ENCODE peak calls at places on chromosome 1, in seven cellular contexts. H is HL-60, R is prostate gland, Y is K562, O is stomach, A is Panc1, G is suprapubic skin. C is an unnamed sample.

GRCh38 chr1:30929944-30930525 is 21.5 kb upstream of the SDC3 start:
- DNase-seq in H (no peak), R (no peak), Y (no peak), O (no peak), A (no peak), G (no peak), C (no peak)

GRCh38 chr1:159170639-159171038 is 776 bp upstream of the CADM3 start:
- DNase-seq in H (no peak), R (no peak), Y (no peak), O (no peak), A (no peak), G (no peak), C (no peak)

GRCh38 chr1:9755441-9755995 is 68.2 kb downstream of the CLSTN1 start:
- DNase-seq in H (no peak), R (no peak), Y (no peak), O (no peak), A (no peak), G (no peak), C (no peak)

GRCh38 chr1:21628798-21629393 is 40.3 kb downstream of the RAP1GAP start:
- DNase-seq in H (no peak), R (no peak), Y (no peak), O (no peak), A (no peak), G (no peak), C (no peak)

GRCh38 chr1:246888522-246888921 is 43.2 kb downstream of the AHCTF1 start:
- DNase-seq in H (no peak), R (no peak), Y (no peak), O (no peak), A (no peak), G (no peak), C (no peak)

GRCh38 chr1:42927274-42927841 is 31.3 kb downstream of the SLC2A1 start:
- DNase-seq in H (no peak), R (no peak), Y (no peak), O (no peak), A (no peak), G (no peak), C (no peak)

GRCh38 chr1:168234846-168235547 is 9.2 kb downstream of the SFT2D2 start:
- DNase-seq in H (no peak), R (no peak), Y (peak; percentile 67), O (no peak), A (peak; percentile 24), G (no peak), C (no peak)

GRCh38 chr1:72869873-72870272 is 587.5 kb upstream of the NEGR1 start:
- DNase-seq in H (no peak), R (no peak), Y (no peak), O (no peak), A (no peak), G (no peak), C (no peak)

GRCh38 chr1:10432910-10433785 is 2.9 kb downstream of the CENPS start:
- DNase-seq in H (no peak), R (no peak), Y (no peak), O (no peak), A (no peak), G (no peak), C (no peak)

GRCh38 chr1:203056516-203056915 is 29.3 kb downstream of the MYOG start:
- DNase-seq in H (no peak), R (no peak), Y (peak; percentile 38), O (no peak), A (no peak), G (no peak), C (no peak)

GRCh38 chr1:172383541-172383940 is 36.9 kb upstream of the C1orf105 start:
- DNase-seq in H (no peak), R (no peak), Y (no peak), O (no peak), A (no peak), G (no peak), C (no peak)

GRCh38 chr1:234956821-234957329 is 171.8 kb downstream of the TOMM20 start:
- DNase-seq in H (no peak), R (no peak), Y (peak; percentile 76), O (no peak), A (no peak), G (peak; percentile 57), C (no peak)

GRCh38 chr1:100400332-100400933 is 48.1 kb downstream of the CDC14A start:
- DNase-seq in H (peak; percentile 13), R (peak; percentile 30), Y (no peak), O (peak; percentile 46), A (no peak), G (no peak), C (no peak)

GRCh38 chr1:211732276-211732571 is 56.8 kb upstream of the NEK2 start:
- DNase-seq in H (no peak), R (no peak), Y (no peak), O (no peak), A (no peak), G (no peak), C (no peak)

GRCh38 chr1:12069616-12070244 is 6.6 kb downstream of the TNFRSF8 start:
- DNase-seq in H (no peak), R (no peak), Y (no peak), O (no peak), A (no peak), G (no peak), C (no peak)

GRCh38 chr1:100188617-100189016 is 10.6 kb upstream of the LRRC39 start:
- DNase-seq in H (no peak), R (no peak), Y (no peak), O (no peak), A (no peak), G (no peak), C (no peak)

GRCh38 chr1:153506831-153507413 is 28.9 kb downstream of the S100A6 start:
- DNase-seq in H (no peak), R (no peak), Y (no peak), O (peak; percentile 52), A (no peak), G (peak; percentile 88), C (peak; percentile 77)

GRCh38 chr1:169809370-169810095 is 14.8 kb upstream of the METTL18 start:
- DNase-seq in H (no peak), R (peak; percentile 42), Y (peak; percentile 40), O (no peak), A (no peak), G (no peak), C (no peak)

GRCh38 chr1:109649380-109649987 is 6.4 kb upstream of the GSTM4 start:
- DNase-seq in H (no peak), R (no peak), Y (peak; percentile 47), O (no peak), A (no peak), G (no peak), C (no peak)

GRCh38 chr1:214574598-214575411 is 23.4 kb upstream of the PTPN14 start:
- DNase-seq in H (no peak), R (no peak), Y (no peak), O (no peak), A (no peak), G (no peak), C (no peak)

GRCh38 chr1:206496131-206496793 is 11.1 kb upstream of the RASSF5 start:
- DNase-seq in H (no peak), R (no peak), Y (no peak), O (peak; percentile 71), A (no peak), G (no peak), C (no peak)

GRCh38 chr1:54230507-54231339 is 30.8 kb downstream of the MRPL37 start:
- DNase-seq in H (no peak), R (no peak), Y (no peak), O (no peak), A (no peak), G (no peak), C (no peak)

GRCh38 chr1:16719571-16720402 is 20.5 kb upstream of the RNU1-4 start:
- DNase-seq in H (no peak), R (no peak), Y (peak; percentile 10), O (peak; percentile 25), A (no peak), G (peak; percentile 85), C (peak; percentile 55)

GRCh38 chr1:202023033-202023433 is 12.6 kb downstream of the ELF3 start:
- DNase-seq in H (no peak), R (peak; percentile 72), Y (no peak), O (peak; percentile 94), A (peak; percentile 45), G (no peak), C (peak; percentile 91)

GRCh38 chr1:33254536-33254935 is 1.8 kb upstream of the ZNF362 start:
- DNase-seq in H (no peak), R (no peak), Y (no peak), O (no peak), A (no peak), G (no peak), C (no peak)

GRCh38 chr1:33257388-33257758 is 1.1 kb downstream of the ZNF362 start:
- DNase-seq in H (no peak), R (no peak), Y (no peak), O (no peak), A (no peak), G (no peak), C (no peak)

GRCh38 chr1:33256335-33256700 is at the start of gene ZNF362:
- DNase-seq in H (peak; percentile 38), R (peak; percentile 21), Y (peak; percentile 61), O (peak; percentile 71), A (no peak), G (no peak), C (peak; percentile 66)

GRCh38 chr1:33256701-33257387 is 552 bp downstream of the ZNF362 start:
- DNase-seq in H (peak; percentile 33), R (peak; percentile 74), Y (peak; percentile 62), O (peak; percentile 78), A (peak; percentile 36), G (no peak), C (peak; percentile 38)

GRCh38 chr1:33255347-33256311 is 663 bp upstream of the ZNF362 start:
- DNase-seq in H (no peak), R (peak; percentile 89), Y (no peak), O (peak; percentile 80), A (no peak), G (peak; percentile 91), C (peak; percentile 88)
- TF ChIP-seq POLR2AphosphoS5 in H (no peak), R (peak; percentile 84), Y (no peak), O (no peak), A (peak; percentile 42), G (no peak), C (peak; percentile 74)

DNA sequence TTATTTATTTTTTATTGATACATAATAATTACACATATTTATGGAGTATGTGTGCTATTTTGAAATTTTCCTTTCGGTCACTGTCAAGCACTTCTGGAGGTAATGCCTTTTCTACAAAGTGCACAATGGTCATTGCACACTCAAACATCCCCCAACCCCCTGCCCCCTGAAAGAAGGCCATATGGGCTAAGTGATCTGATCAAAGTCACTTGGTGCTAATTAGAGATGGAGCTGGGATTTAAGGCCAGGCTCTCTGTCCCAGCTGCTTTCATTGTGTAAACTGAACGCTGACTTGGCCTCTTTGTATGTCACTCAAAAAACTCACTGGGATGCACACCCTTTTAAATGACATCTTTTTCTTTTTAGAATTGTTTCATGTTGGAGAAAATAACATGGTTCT is 149.1 kb downstream of the ST6GALNAC5 start:
- DNase-seq in H (no peak), R (no peak), Y (no peak), O (no peak), A (no peak), G (no peak), C (no peak)
- H3K4me3 ChIP-seq in H (no peak overlapping the region), R (no peak overlapping the region), Y (no peak overlapping the region), O (no peak overlapping the region), A (no peak overlapping the region), G (no peak overlapping the region), C (no peak overlapping the region)

GRCh38 chr1:60133848-60134247 is 60.3 kb upstream of the C1orf87 start:
- DNase-seq in H (no peak), R (no peak), Y (no peak), O (no peak), A (no peak), G (no peak), C (no peak)
- H3K27ac ChIP-seq in H (no peak overlapping the region), R (no peak overlapping the region), Y (no peak overlapping the region), O (no peak overlapping the region), A (no peak overlapping the region), G (peak overlapping the region; percentile 5), C (no peak overlapping the region)

GRCh38 chr1:57517587-57518397 is 93.9 kb upstream of the DAB1 start:
- DNase-seq in H (no peak), R (no peak), Y (no peak), O (no peak), A (no peak), G (no peak), C (no peak)

GRCh38 chr1:57520743-57521142 is 96.9 kb upstream of the DAB1 start:
- DNase-seq in H (no peak), R (no peak), Y (no peak), O (no peak), A (no peak), G (no peak), C (no peak)
- TF ChIP-seq POLR2AphosphoS5 in H (no peak), R (no peak), Y (no peak), O (no peak), A (no peak), G (no peak), C (no peak)